ENCODE peak calls at places on chromosome 7, in nine cellular contexts. M is RPMI8226; R is activated CD4-positive, CD25-positive, alpha-beta regulatory T cell; H is cardiac fibroblast; N is T-helper 2 cell; Y is effector CD4-positive, alpha-beta T cell; C is NCI-H748 treated with DMSO at 0.1 percent for 48 hours; S is GDM1; I is NCI-H82. Z is an unnamed sample.

GRCh38 chr7:128168667-128169210 is 72.3 kb upstream of the LEP start:
- DNase-seq in N (no peak), M (peak; percentile 38), S (no peak), I (no peak), Y (no peak), R (no peak), C (no peak), H (peak; percentile 6), Z (no peak)

GRCh38 chr7:154960063-154960790 is 42.7 kb downstream of the PAXIP1 start:
- DNase-seq in R (no peak), C (no peak), Y (no peak), H (peak; percentile 50), I (no peak), S (no peak), N (no peak), M (no peak), Z (no peak)

GRCh38 chr7:40907286-40907685 is 772.5 kb downstream of the SUGCT start:
- DNase-seq in I (no peak), N (no peak), M (no peak), C (no peak), S (no peak), Y (no peak), H (no peak), R (no peak), Z (no peak)

GRCh38 chr7:12373580-12374263 is 29.9 kb downstream of the VWDE start:
- DNase-seq in N (no peak), Y (no peak), C (no peak), R (no peak), I (no peak), S (no peak), H (no peak), M (no peak), Z (no peak)

GRCh38 chr7:91492773-91493172 is 228.5 kb downstream of the FZD1 start:
- DNase-seq in S (no peak), I (no peak), N (no peak), M (no peak), C (no peak), Y (no peak), R (no peak), H (no peak), Z (no peak)

GRCh38 chr7:29495618-29496017 is 68.0 kb upstream of the PRR15 start:
- DNase-seq in H (no peak), Y (no peak), C (no peak), S (no peak), N (no peak), M (no peak), I (no peak), R (no peak), Z (no peak)

GRCh38 chr7:7424151-7424873 is 111.4 kb downstream of the COL28A1 start:
- DNase-seq in I (peak; percentile 87), R (peak; percentile 1), S (peak; percentile 33), C (peak; percentile 78), H (peak; percentile 84), M (peak; percentile 50), N (peak; percentile 73), Y (peak; percentile 6), Z (peak; percentile 19)

GRCh38 chr7:20799566-20800377 is 13.1 kb upstream of the SP8 start:
- DNase-seq in C (no peak), Y (no peak), I (no peak), R (no peak), M (no peak), S (no peak), N (no peak), H (no peak), Z (no peak)

GRCh38 chr7:146321301-146321700 is 204.7 kb downstream of the CNTNAP2 start:
- DNase-seq in S (no peak), N (no peak), C (no peak), R (no peak), I (no peak), M (no peak), H (no peak), Y (no peak), Z (no peak)

GRCh38 chr7:36083626-36084380 is 69.3 kb upstream of the EEPD1 start:
- DNase-seq in I (no peak), C (no peak), S (no peak), N (no peak), Y (no peak), R (no peak), H (no peak), M (no peak), Z (no peak)

GRCh38 chr7:150733734-150734095 is 3.5 kb upstream of the GIMAP5 start:
- DNase-seq in C (no peak), R (no peak), M (no peak), N (no peak), S (no peak), H (no peak), I (no peak), Y (no peak), Z (no peak)

GRCh38 chr7:121398246-121398645 is 2.1 kb upstream of the FAM3C start:
- DNase-seq in H (peak; percentile 12), C (no peak), M (no peak), I (peak; percentile 54), N (no peak), Y (no peak), S (no peak), R (no peak), Z (no peak)

GRCh38 chr7:102891693-102892261 is 21.0 kb upstream of the LRRC17 start:
- DNase-seq in N (no peak), Y (no peak), S (no peak), M (no peak), H (peak; percentile 88), C (no peak), I (no peak), R (no peak), Z (no peak)

GRCh38 chr7:134667899-134668298 is 21.2 kb downstream of the BPGM start:
- DNase-seq in I (no peak), N (peak; percentile 57), Y (no peak), C (no peak), M (no peak), S (no peak), R (no peak), H (no peak), Z (no peak)

Z was measured in immature natural killer cell.